ENCODE peak calls at places on chromosomes 16 and 17, in six cellular contexts. M, O, R, C, B and F are unnamed samples.
A peak's percentile ranks its signal among the peaks of the same experiment; 100 is the strongest.

GRCh38 chr17:83122834-83123233 is 43.4 kb downstream of the METRNL start:
- DNase-seq in M (no peak), O (no peak), R (no peak), C (no peak), B (no peak), F (no peak)

GRCh38 chr17:41322264-41322902 is 6.9 kb upstream of the KRTAP17-1 start:
- DNase-seq in M (peak; percentile 22), O (no peak), R (no peak), C (peak; percentile 40), B (no peak), F (no peak)

GRCh38 chr17:75460295-75460694 is 3.9 kb downstream of the TMEM94 start:
- DNase-seq in M (no peak), O (no peak), R (no peak), C (no peak), B (no peak), F (no peak)

GRCh38 chr16:89350701-89351380 is 133.3 kb downstream of the ZNF778 start:
- DNase-seq in M (no peak), O (no peak), R (no peak), C (no peak), B (no peak), F (no peak)

GRCh38 chr16:9322735-9323134 is 231.3 kb downstream of the HAPSTR1 start:
- DNase-seq in M (no peak), O (no peak), R (no peak), C (no peak), B (no peak), F (no peak)

GRCh38 chr17:9557356-9557755 is 18.3 kb downstream of the STX8 start:
- DNase-seq in M (no peak), O (no peak), R (no peak), C (no peak), B (no peak), F (no peak)

GRCh38 chr16:21277927-21278706 is at the start of gene CRYM:
- DNase-seq in M (peak; percentile 45), O (peak; percentile 68), R (peak; percentile 67), C (peak; percentile 55), B (peak; percentile 71), F (peak; percentile 85)

GRCh38 chr17:1060991-1061390 is 64.1 kb downstream of the TIMM22 start:
- DNase-seq in M (peak; percentile 97), O (peak; percentile 48), R (no peak), C (peak; percentile 94), B (no peak), F (peak; percentile 92)

GRCh38 chr16:51305337-51305736 is 154.3 kb upstream of the SALL1 start:
- DNase-seq in M (no peak), O (no peak), R (no peak), C (no peak), B (no peak), F (no peak)

GRCh38 chr16:29834079-29834478 is 13.8 kb downstream of the MVP start:
- DNase-seq in M (no peak), O (no peak), R (no peak), C (no peak), B (no peak), F (no peak)

GRCh38 chr17:80960797-80961452 is 30.7 kb upstream of the CHMP6 start:
- DNase-seq in M (no peak), O (no peak), R (no peak), C (no peak), B (no peak), F (no peak)

GRCh38 chr16:48247311-48247710 is at the start of gene ABCC11:
- DNase-seq in M (no peak), O (no peak), R (no peak), C (no peak), B (no peak), F (no peak)

GRCh38 chr16:50469121-50469743 is 79.0 kb upstream of the NKD1 start:
- DNase-seq in M (no peak), O (no peak), R (no peak), C (no peak), B (no peak), F (no peak)

GRCh38 chr17:69729937-69730336 is 315.4 kb downstream of the MAP2K6 start:
- DNase-seq in M (no peak), O (no peak), R (no peak), C (peak; percentile 52), B (no peak), F (no peak)

GRCh38 chr16:69123894-69124293 is 8.5 kb downstream of the CHTF8 start:
- DNase-seq in M (peak; percentile 47), O (peak; percentile 74), R (no peak), C (peak; percentile 55), B (no peak), F (no peak)

GRCh38 chr17:58318627-58319180 is 9.9 kb downstream of the TSPOAP1 start:
- DNase-seq in M (no peak), O (peak; percentile 4), R (no peak), C (no peak), B (no peak), F (no peak)

GRCh38 chr17:50129946-50130777 is at the start of gene SAMD14:
- DNase-seq in M (no peak), O (no peak), R (no peak), C (no peak), B (no peak), F (no peak)

GRCh38 chr17:82246365-82247174 is 17.7 kb downstream of the SLC16A3 start:
- DNase-seq in M (peak; percentile 80), O (no peak), R (no peak), C (peak; percentile 84), B (no peak), F (no peak)

GRCh38 chr16:10494343-10495030 is 85.9 kb downstream of the EMP2 start:
- DNase-seq in M (no peak), O (no peak), R (no peak), C (no peak), B (no peak), F (no peak)

GRCh38 chr17:12627177-12627629 is 38.5 kb upstream of the MYOCD start:
- DNase-seq in M (no peak), O (peak; percentile 16), R (no peak), C (peak; percentile 4), B (no peak), F (no peak)

GRCh38 chr17:28227278-28228108 is 91.5 kb upstream of the TMEM97 start:
- DNase-seq in M (peak; percentile 73), O (peak; percentile 98), R (peak; percentile 80), C (peak; percentile 93), B (no peak), F (no peak)

GRCh38 chr17:58786586-58787295 is 31.1 kb downstream of the PPM1E start:
- DNase-seq in M (peak; percentile 29), O (peak; percentile 24), R (no peak), C (peak; percentile 46), B (no peak), F (no peak)

GRCh38 chr17:75940727-75941441 is at the start of gene FBF1:
- DNase-seq in M (peak; percentile 96), O (peak; percentile 95), R (peak; percentile 91), C (peak; percentile 96), B (peak; percentile 94), F (peak; percentile 98)

DNA sequence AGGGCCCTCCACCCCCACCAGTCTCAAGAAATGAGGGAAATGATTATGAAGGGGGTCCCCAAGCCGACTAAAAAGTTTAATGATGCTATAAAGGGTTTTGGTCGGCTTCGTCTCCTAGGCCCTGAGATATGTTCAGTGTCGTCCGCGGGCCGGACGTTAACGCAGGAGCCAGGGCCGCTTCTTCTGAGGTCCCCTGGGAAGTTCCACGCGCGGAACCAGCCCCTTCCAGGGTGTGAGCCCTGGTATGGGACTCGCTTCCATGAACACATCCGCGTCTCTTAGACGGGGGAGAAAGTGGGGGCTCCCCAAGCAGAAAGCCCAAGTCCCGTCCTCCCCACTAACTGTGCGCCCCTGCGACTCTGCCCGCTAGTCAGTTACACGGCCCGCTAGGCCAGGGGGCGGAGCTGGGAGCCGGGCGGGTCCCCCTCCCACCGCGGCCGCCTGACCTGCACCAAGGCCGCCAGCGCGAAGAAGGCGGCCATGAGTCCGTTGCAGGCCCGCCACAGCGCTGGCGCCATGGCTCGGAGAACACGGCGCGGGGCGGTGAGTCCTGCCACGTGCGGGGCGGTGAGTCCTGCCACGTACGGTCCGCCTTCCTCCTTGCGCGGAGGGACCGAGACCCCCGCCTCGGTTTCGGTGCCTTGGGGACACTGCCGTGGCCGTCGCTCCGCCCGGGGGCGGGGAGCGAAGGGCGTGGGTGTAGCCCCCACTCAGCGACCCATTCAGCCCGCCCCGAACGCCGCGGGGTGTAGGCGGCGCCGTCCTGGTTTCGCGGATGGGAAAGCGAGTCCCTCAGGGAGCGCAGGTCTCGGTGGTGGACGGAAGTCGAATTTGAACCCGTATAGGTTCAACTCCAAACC is at the start of gene TMEM220:
- DNase-seq in M (no peak), O (peak; percentile 80), R (peak; percentile 43), C (no peak), B (peak; percentile 86), F (peak; percentile 91)
- TF ChIP-seq CTCF in M (no peak), O (no peak), R (no peak), C (no peak), B (no peak), F (no peak)

DNA sequence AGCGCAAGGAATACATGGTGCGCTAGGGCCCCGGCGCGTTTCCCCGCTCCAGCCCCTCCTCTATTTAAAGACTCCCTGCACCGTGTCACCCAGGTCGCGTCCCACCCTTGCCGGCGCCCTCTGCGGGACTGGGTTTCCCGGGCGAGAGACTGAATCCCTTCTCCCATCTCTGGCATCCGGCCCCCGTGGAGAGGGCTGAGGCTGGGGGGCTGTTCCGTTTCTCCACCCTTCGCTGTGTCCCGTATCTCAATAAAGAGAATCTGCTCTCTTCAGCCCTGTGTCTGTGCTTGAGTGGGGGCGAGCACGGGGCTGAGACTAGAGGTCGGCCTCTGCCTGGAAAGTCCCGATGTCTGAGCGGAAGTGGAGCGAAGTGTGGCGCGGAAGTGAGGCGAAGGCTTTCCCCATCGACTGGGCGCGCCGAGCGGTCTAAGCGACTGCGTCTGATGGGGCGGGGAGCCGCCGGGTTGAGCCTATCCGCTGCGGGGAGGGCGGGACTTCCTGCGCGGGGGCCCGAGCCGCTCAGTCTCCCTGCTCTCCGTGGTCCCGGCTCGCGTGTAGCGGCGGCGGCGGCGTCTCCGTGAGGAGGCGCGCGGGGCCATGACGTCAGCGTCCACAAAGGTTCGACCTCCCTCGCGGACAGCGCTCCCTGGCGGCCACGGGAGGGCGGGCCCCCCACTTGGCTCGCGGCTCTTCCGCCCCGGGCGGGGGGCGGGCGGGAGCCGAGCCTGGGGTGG is 2.0 kb downstream of the RNASEK start:
- DNase-seq in M (peak; percentile 99), O (peak; percentile 97), R (peak; percentile 96), C (peak; percentile 90), B (peak; percentile 98), F (peak; percentile 99)
- TF ChIP-seq CTCF in M (peak; percentile 72), O (peak; percentile 93), R (peak; percentile 88), C (peak; percentile 83), B (peak; percentile 86), F (peak; percentile 87)

DNA sequence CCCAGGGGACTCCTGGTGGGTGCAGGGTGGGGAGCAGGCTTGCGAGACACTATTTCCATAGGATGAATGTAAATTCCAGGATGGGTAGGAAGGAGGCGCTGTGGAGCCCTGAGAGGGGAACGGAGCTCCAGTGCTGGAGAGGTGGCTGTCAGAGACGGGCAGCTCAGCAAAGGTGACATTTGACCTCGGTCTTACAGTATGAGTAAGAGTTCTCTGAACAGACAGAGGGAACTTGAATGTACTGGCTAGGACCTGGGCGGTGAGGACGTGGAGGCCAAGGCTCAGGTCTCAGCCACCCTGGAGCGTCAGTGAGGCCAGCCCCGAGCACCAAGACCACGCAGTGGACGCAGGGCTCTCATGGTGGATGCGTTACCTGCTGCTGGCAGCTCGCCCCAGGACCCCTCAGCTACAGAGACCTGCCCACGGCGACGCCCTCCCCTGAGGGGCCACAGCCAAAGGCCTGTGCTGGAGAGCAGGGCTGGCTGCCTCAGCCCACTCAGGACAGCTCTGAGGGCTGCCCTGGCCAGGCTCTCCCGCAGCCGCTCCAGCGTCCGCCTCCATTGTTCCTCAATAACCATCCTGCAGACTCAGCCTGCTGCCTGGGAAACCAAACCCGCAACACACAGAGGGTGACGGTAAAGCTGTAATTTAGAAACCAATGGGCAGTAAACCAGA is 65.9 kb upstream of the TNRC6C start:
- DNase-seq in M (no peak), O (no peak), R (peak; percentile 34), C (no peak), B (no peak), F (no peak)
- TF ChIP-seq CTCF in M (no peak), O (no peak), R (peak; percentile 55), C (no peak), B (no peak), F (peak; percentile 42)

GRCh38 chr17:44070455-44071197 is at the start of gene G6PC3:
- DNase-seq in M (peak; percentile 93), O (peak; percentile 95), R (peak; percentile 95), C (peak; percentile 95), B (peak; percentile 95), F (peak; percentile 98)
- TF ChIP-seq CTCF in M (no peak), O (no peak), R (no peak), C (no peak), B (peak; percentile 22), F (no peak)